ENCODE peak calls at places on chromosomes 13 and 19, in seven cellular contexts. One of them, this sample, is unnamed.

GRCh38 chr19:13964776-13965175 is 12.5 kb downstream of the DCAF15 start:
- DNase-seq in left ventricle myocardium inferior: no peak
- DNase-seq in bronchial epithelial cell: no peak
- DNase-seq in CD4-positive, CD25-positive, alpha-beta regulatory T cell: no peak
- DNase-seq in IMR-90: peak
- DNase-seq in mucosa of descending colon: no peak
- DNase-seq in aorta: no peak
- DNase-seq in this sample: peak

GRCh38 chr13:80297094-80297493 is 43.8 kb downstream of the SPRY2 start:
- DNase-seq in left ventricle myocardium inferior: no peak
- DNase-seq in bronchial epithelial cell: no peak
- DNase-seq in CD4-positive, CD25-positive, alpha-beta regulatory T cell: no peak
- DNase-seq in IMR-90: no peak
- DNase-seq in mucosa of descending colon: peak
- DNase-seq in aorta: no peak
- DNase-seq in this sample: no peak

GRCh38 chr13:46039421-46040036 is 13.0 kb downstream of the ZC3H13 start:
- DNase-seq in left ventricle myocardium inferior: no peak
- DNase-seq in bronchial epithelial cell: no peak
- DNase-seq in CD4-positive, CD25-positive, alpha-beta regulatory T cell: no peak
- DNase-seq in IMR-90: peak
- DNase-seq in mucosa of descending colon: no peak
- DNase-seq in aorta: no peak
- DNase-seq in this sample: no peak

GRCh38 chr13:21909331-21909730 is 238.5 kb downstream of the FGF9 start:
- DNase-seq in left ventricle myocardium inferior: no peak
- DNase-seq in bronchial epithelial cell: peak
- DNase-seq in CD4-positive, CD25-positive, alpha-beta regulatory T cell: no peak
- DNase-seq in IMR-90: no peak
- DNase-seq in mucosa of descending colon: no peak
- DNase-seq in aorta: no peak
- DNase-seq in this sample: no peak

GRCh38 chr19:30941591-30941990 is 407.6 kb downstream of the TSHZ3 start:
- DNase-seq in left ventricle myocardium inferior: no peak
- DNase-seq in bronchial epithelial cell: no peak
- DNase-seq in CD4-positive, CD25-positive, alpha-beta regulatory T cell: no peak
- DNase-seq in IMR-90: no peak
- DNase-seq in mucosa of descending colon: no peak
- DNase-seq in aorta: no peak
- DNase-seq in this sample: no peak

GRCh38 chr19:9673912-9674668 is 810 bp downstream of the ZNF562 start:
- DNase-seq in left ventricle myocardium inferior: no peak
- DNase-seq in bronchial epithelial cell: peak
- DNase-seq in CD4-positive, CD25-positive, alpha-beta regulatory T cell: peak
- DNase-seq in IMR-90: peak
- DNase-seq in mucosa of descending colon: peak
- DNase-seq in aorta: no peak
- DNase-seq in this sample: peak

GRCh38 chr13:95644611-95645052 is at the start of gene DZIP1:
- DNase-seq in left ventricle myocardium inferior: peak
- DNase-seq in bronchial epithelial cell: peak
- DNase-seq in CD4-positive, CD25-positive, alpha-beta regulatory T cell: peak
- DNase-seq in IMR-90: peak
- DNase-seq in mucosa of descending colon: peak
- DNase-seq in aorta: peak
- DNase-seq in this sample: peak

GRCh38 chr19:13169769-13170168 is 19.6 kb downstream of the IER2 start:
- DNase-seq in left ventricle myocardium inferior: no peak
- DNase-seq in bronchial epithelial cell: peak
- DNase-seq in CD4-positive, CD25-positive, alpha-beta regulatory T cell: no peak
- DNase-seq in IMR-90: peak
- DNase-seq in mucosa of descending colon: peak
- DNase-seq in aorta: peak
- DNase-seq in this sample: peak

GRCh38 chr13:41213919-41214318 is 19.6 kb upstream of the KBTBD7 start:
- DNase-seq in left ventricle myocardium inferior: no peak
- DNase-seq in bronchial epithelial cell: no peak
- DNase-seq in CD4-positive, CD25-positive, alpha-beta regulatory T cell: no peak
- DNase-seq in IMR-90: no peak
- DNase-seq in mucosa of descending colon: no peak
- DNase-seq in aorta: no peak
- DNase-seq in this sample: no peak

GRCh38 chr13:51416107-51416506 is 36.7 kb downstream of the INTS6 start:
- DNase-seq in left ventricle myocardium inferior: no peak
- DNase-seq in bronchial epithelial cell: no peak
- DNase-seq in CD4-positive, CD25-positive, alpha-beta regulatory T cell: peak
- DNase-seq in IMR-90: no peak
- DNase-seq in mucosa of descending colon: no peak
- DNase-seq in aorta: no peak
- DNase-seq in this sample: no peak

GRCh38 chr13:113562085-113562749 is 22.3 kb upstream of the TFDP1 start:
- DNase-seq in left ventricle myocardium inferior: peak
- DNase-seq in bronchial epithelial cell: peak
- DNase-seq in CD4-positive, CD25-positive, alpha-beta regulatory T cell: peak
- DNase-seq in IMR-90: peak
- DNase-seq in mucosa of descending colon: peak
- DNase-seq in aorta: no peak
- DNase-seq in this sample: peak

GRCh38 chr19:45782162-45782623 is at the start of gene DMPK:
- DNase-seq in left ventricle myocardium inferior: peak
- DNase-seq in bronchial epithelial cell: peak
- DNase-seq in CD4-positive, CD25-positive, alpha-beta regulatory T cell: no peak
- DNase-seq in IMR-90: no peak
- DNase-seq in mucosa of descending colon: no peak
- DNase-seq in aorta: peak
- DNase-seq in this sample: peak

GRCh38 chr13:41916173-41916954 is 44.5 kb downstream of the VWA8 start:
- DNase-seq in left ventricle myocardium inferior: no peak
- DNase-seq in bronchial epithelial cell: peak
- DNase-seq in CD4-positive, CD25-positive, alpha-beta regulatory T cell: peak
- DNase-seq in IMR-90: peak
- DNase-seq in mucosa of descending colon: no peak
- DNase-seq in aorta: no peak
- DNase-seq in this sample: peak

GRCh38 chr19:5557691-5558090 is 10.1 kb downstream of the TINCR start:
- DNase-seq in left ventricle myocardium inferior: no peak
- DNase-seq in bronchial epithelial cell: peak
- DNase-seq in CD4-positive, CD25-positive, alpha-beta regulatory T cell: no peak
- DNase-seq in IMR-90: no peak
- DNase-seq in mucosa of descending colon: no peak
- DNase-seq in aorta: no peak
- DNase-seq in this sample: peak

GRCh38 chr13:25771208-25771607 is 280.6 kb downstream of the SHISA2 start:
- DNase-seq in left ventricle myocardium inferior: no peak
- DNase-seq in bronchial epithelial cell: peak
- DNase-seq in CD4-positive, CD25-positive, alpha-beta regulatory T cell: no peak
- DNase-seq in IMR-90: no peak
- DNase-seq in mucosa of descending colon: no peak
- DNase-seq in aorta: no peak
- DNase-seq in this sample: no peak

GRCh38 chr13:21528616-21529015 is 69.5 kb upstream of the ZDHHC20 start:
- DNase-seq in left ventricle myocardium inferior: no peak
- DNase-seq in bronchial epithelial cell: no peak
- DNase-seq in CD4-positive, CD25-positive, alpha-beta regulatory T cell: no peak
- DNase-seq in IMR-90: peak
- DNase-seq in mucosa of descending colon: no peak
- DNase-seq in aorta: no peak
- DNase-seq in this sample: peak

GRCh38 chr13:96958286-96958891 is 35.9 kb downstream of the OXGR1 start:
- DNase-seq in left ventricle myocardium inferior: no peak
- DNase-seq in bronchial epithelial cell: peak
- DNase-seq in CD4-positive, CD25-positive, alpha-beta regulatory T cell: peak
- DNase-seq in IMR-90: peak
- DNase-seq in mucosa of descending colon: peak
- DNase-seq in aorta: no peak
- DNase-seq in this sample: no peak

GRCh38 chr19:2083174-2083854 is 12.8 kb downstream of the MOB3A start:
- DNase-seq in left ventricle myocardium inferior: no peak
- DNase-seq in bronchial epithelial cell: no peak
- DNase-seq in CD4-positive, CD25-positive, alpha-beta regulatory T cell: peak
- DNase-seq in IMR-90: no peak
- DNase-seq in mucosa of descending colon: no peak
- DNase-seq in aorta: no peak
- DNase-seq in this sample: peak

GRCh38 chr19:10173527-10173926 is 21.2 kb downstream of the DNMT1 start:
- DNase-seq in left ventricle myocardium inferior: no peak
- DNase-seq in bronchial epithelial cell: peak
- DNase-seq in CD4-positive, CD25-positive, alpha-beta regulatory T cell: no peak
- DNase-seq in IMR-90: peak
- DNase-seq in mucosa of descending colon: no peak
- DNase-seq in aorta: no peak
- DNase-seq in this sample: no peak

GRCh38 chr19:2167896-2168618 is 4.3 kb downstream of the DOT1L start:
- DNase-seq in left ventricle myocardium inferior: peak
- DNase-seq in bronchial epithelial cell: no peak
- DNase-seq in CD4-positive, CD25-positive, alpha-beta regulatory T cell: peak
- DNase-seq in IMR-90: peak
- DNase-seq in mucosa of descending colon: peak
- DNase-seq in aorta: peak
- DNase-seq in this sample: peak

GRCh38 chr19:32702010-32702409 is 10.4 kb downstream of the NUDT19 start:
- DNase-seq in left ventricle myocardium inferior: no peak
- DNase-seq in bronchial epithelial cell: no peak
- DNase-seq in CD4-positive, CD25-positive, alpha-beta regulatory T cell: no peak
- DNase-seq in IMR-90: no peak
- DNase-seq in mucosa of descending colon: no peak
- DNase-seq in aorta: no peak
- DNase-seq in this sample: no peak

GRCh38 chr13:86446311-86446710 is 647.1 kb upstream of the SLITRK6 start:
- DNase-seq in left ventricle myocardium inferior: no peak
- DNase-seq in bronchial epithelial cell: peak
- DNase-seq in CD4-positive, CD25-positive, alpha-beta regulatory T cell: no peak
- DNase-seq in IMR-90: peak
- DNase-seq in mucosa of descending colon: no peak
- DNase-seq in aorta: peak
- DNase-seq in this sample: no peak

GRCh38 chr13:82800391-82800790 is 1081.9 kb downstream of the SLITRK1 start:
- DNase-seq in left ventricle myocardium inferior: no peak
- DNase-seq in bronchial epithelial cell: no peak
- DNase-seq in CD4-positive, CD25-positive, alpha-beta regulatory T cell: no peak
- DNase-seq in IMR-90: no peak
- DNase-seq in mucosa of descending colon: no peak
- DNase-seq in aorta: no peak
- DNase-seq in this sample: no peak

GRCh38 chr19:16541526-16542044 is 652 bp downstream of the CHERP start:
- DNase-seq in left ventricle myocardium inferior: no peak
- DNase-seq in bronchial epithelial cell: peak
- DNase-seq in CD4-positive, CD25-positive, alpha-beta regulatory T cell: peak
- DNase-seq in IMR-90: peak
- DNase-seq in mucosa of descending colon: no peak
- DNase-seq in aorta: no peak
- DNase-seq in this sample: peak

GRCh38 chr19:7197169-7197759 is 97.0 kb downstream of the INSR start:
- DNase-seq in left ventricle myocardium inferior: peak
- DNase-seq in bronchial epithelial cell: peak
- DNase-seq in CD4-positive, CD25-positive, alpha-beta regulatory T cell: peak
- DNase-seq in IMR-90: peak
- DNase-seq in mucosa of descending colon: peak
- DNase-seq in aorta: peak
- DNase-seq in this sample: peak

GRCh38 chr13:110347088-110347487 is 40.0 kb downstream of the COL4A2 start:
- DNase-seq in left ventricle myocardium inferior: no peak
- DNase-seq in bronchial epithelial cell: no peak
- DNase-seq in CD4-positive, CD25-positive, alpha-beta regulatory T cell: no peak
- DNase-seq in IMR-90: no peak
- DNase-seq in mucosa of descending colon: no peak
- DNase-seq in aorta: no peak
- DNase-seq in this sample: no peak
- H3K4me3 ChIP-seq in left ventricle myocardium inferior: no peak
- H3K4me3 ChIP-seq in bronchial epithelial cell: no peak
- H3K4me3 ChIP-seq in CD4-positive, CD25-positive, alpha-beta regulatory T cell: no peak
- H3K4me3 ChIP-seq in IMR-90: no peak
- H3K4me3 ChIP-seq in mucosa of descending colon: no peak
- H3K4me3 ChIP-seq in aorta: no peak
- H3K4me3 ChIP-seq in this sample: no peak

GRCh38 chr13:111610077-111610476 is 289.6 kb downstream of the TEX29 start:
- DNase-seq in left ventricle myocardium inferior: no peak
- DNase-seq in bronchial epithelial cell: no peak
- DNase-seq in CD4-positive, CD25-positive, alpha-beta regulatory T cell: no peak
- DNase-seq in IMR-90: no peak
- DNase-seq in mucosa of descending colon: no peak
- DNase-seq in aorta: no peak
- DNase-seq in this sample: no peak
- H3K4me3 ChIP-seq in left ventricle myocardium inferior: no peak
- H3K4me3 ChIP-seq in bronchial epithelial cell: no peak
- H3K4me3 ChIP-seq in CD4-positive, CD25-positive, alpha-beta regulatory T cell: no peak
- H3K4me3 ChIP-seq in IMR-90: no peak
- H3K4me3 ChIP-seq in mucosa of descending colon: no peak
- H3K4me3 ChIP-seq in aorta: no peak
- H3K4me3 ChIP-seq in this sample: no peak

GRCh38 chr19:33821871-33822270 is 25.2 kb downstream of the KCTD15 start:
- DNase-seq in left ventricle myocardium inferior: no peak
- DNase-seq in bronchial epithelial cell: peak
- DNase-seq in CD4-positive, CD25-positive, alpha-beta regulatory T cell: no peak
- DNase-seq in IMR-90: no peak
- DNase-seq in mucosa of descending colon: no peak
- DNase-seq in aorta: no peak
- DNase-seq in this sample: peak

GRCh38 chr19:33818426-33818825 is 21.8 kb downstream of the KCTD15 start:
- DNase-seq in left ventricle myocardium inferior: no peak
- DNase-seq in bronchial epithelial cell: no peak
- DNase-seq in CD4-positive, CD25-positive, alpha-beta regulatory T cell: no peak
- DNase-seq in IMR-90: no peak
- DNase-seq in mucosa of descending colon: no peak
- DNase-seq in aorta: peak
- DNase-seq in this sample: peak

GRCh38 chr19:33815410-33816340 is 19.0 kb downstream of the KCTD15 start:
- DNase-seq in left ventricle myocardium inferior: no peak
- DNase-seq in bronchial epithelial cell: peak
- DNase-seq in CD4-positive, CD25-positive, alpha-beta regulatory T cell: no peak
- DNase-seq in IMR-90: peak
- DNase-seq in mucosa of descending colon: no peak
- DNase-seq in aorta: no peak
- DNase-seq in this sample: peak

GRCh38 chr19:33819875-33820781 is 23.5 kb downstream of the KCTD15 start:
- DNase-seq in left ventricle myocardium inferior: peak
- DNase-seq in bronchial epithelial cell: peak
- DNase-seq in CD4-positive, CD25-positive, alpha-beta regulatory T cell: peak
- DNase-seq in IMR-90: peak
- DNase-seq in mucosa of descending colon: peak
- DNase-seq in aorta: peak
- DNase-seq in this sample: peak

GRCh38 chr19:33819496-33819874 is 22.8 kb downstream of the KCTD15 start:
- DNase-seq in left ventricle myocardium inferior: no peak
- DNase-seq in bronchial epithelial cell: no peak
- DNase-seq in CD4-positive, CD25-positive, alpha-beta regulatory T cell: no peak
- DNase-seq in IMR-90: no peak
- DNase-seq in mucosa of descending colon: no peak
- DNase-seq in aorta: no peak
- DNase-seq in this sample: no peak
- H3K4me3 ChIP-seq in left ventricle myocardium inferior: peak
- H3K4me3 ChIP-seq in bronchial epithelial cell: no peak
- H3K4me3 ChIP-seq in CD4-positive, CD25-positive, alpha-beta regulatory T cell: no peak
- H3K4me3 ChIP-seq in IMR-90: no peak
- H3K4me3 ChIP-seq in mucosa of descending colon: no peak
- H3K4me3 ChIP-seq in aorta: no peak
- H3K4me3 ChIP-seq in this sample: peak

GRCh38 chr19:47598407-47599349 is 10.3 kb upstream of the BICRA start:
- DNase-seq in left ventricle myocardium inferior: no peak
- DNase-seq in bronchial epithelial cell: peak
- DNase-seq in CD4-positive, CD25-positive, alpha-beta regulatory T cell: no peak
- DNase-seq in IMR-90: peak
- DNase-seq in mucosa of descending colon: peak
- DNase-seq in aorta: peak
- DNase-seq in this sample: peak
- H3K4me3 ChIP-seq in left ventricle myocardium inferior: peak
- H3K4me3 ChIP-seq in bronchial epithelial cell: peak
- H3K4me3 ChIP-seq in CD4-positive, CD25-positive, alpha-beta regulatory T cell: no peak
- H3K4me3 ChIP-seq in IMR-90: peak
- H3K4me3 ChIP-seq in mucosa of descending colon: no peak
- H3K4me3 ChIP-seq in aorta: no peak
- H3K4me3 ChIP-seq in this sample: peak

GRCh38 chr19:42316223-42317211 is 3.4 kb downstream of the TMEM145 start:
- DNase-seq in left ventricle myocardium inferior: no peak
- DNase-seq in bronchial epithelial cell: no peak
- DNase-seq in CD4-positive, CD25-positive, alpha-beta regulatory T cell: no peak
- DNase-seq in IMR-90: peak
- DNase-seq in mucosa of descending colon: no peak
- DNase-seq in aorta: peak
- DNase-seq in this sample: peak
- H3K4me3 ChIP-seq in left ventricle myocardium inferior: no peak
- H3K4me3 ChIP-seq in bronchial epithelial cell: no peak
- H3K4me3 ChIP-seq in CD4-positive, CD25-positive, alpha-beta regulatory T cell: no peak
- H3K4me3 ChIP-seq in IMR-90: no peak
- H3K4me3 ChIP-seq in mucosa of descending colon: no peak
- H3K4me3 ChIP-seq in aorta: no peak
- H3K4me3 ChIP-seq in this sample: no peak